ENCODE peak calls at places on chromosomes 11 and 22, in nine cellular contexts. C, Y, D, N, I, O, K, J and B are unnamed samples.

GRCh38 chr11:69915501-69916250 is 96.5 kb upstream of the FGF3 start:
- DNase-seq in N (peak), C (peak), J (peak), O (peak), K (peak), Y (peak), I (peak), D (peak), B (peak)

GRCh38 chr22:36924151-36924698 is 10.8 kb downstream of the CSF2RB start:
- DNase-seq in Y (no peak), C (no peak), D (no peak), N (no peak), J (no peak), O (no peak), I (no peak), K (no peak), B (no peak)

GRCh38 chr11:61560751-61561150 is 20.1 kb downstream of the SYT7 start:
- DNase-seq in O (no peak), D (no peak), Y (no peak), J (no peak), N (no peak), C (no peak), K (no peak), I (no peak), B (no peak)

GRCh38 chr11:47369676-47370075 is 8.7 kb downstream of the SPI1 start:
- DNase-seq in K (no peak), J (no peak), C (no peak), N (no peak), I (no peak), O (no peak), D (no peak), Y (no peak), B (no peak)

GRCh38 chr11:2468363-2469240 is 23.8 kb downstream of the KCNQ1 start:
- DNase-seq in K (no peak), Y (no peak), I (no peak), O (no peak), N (no peak), C (no peak), J (no peak), D (no peak), B (no peak)

GRCh38 chr11:68680541-68681231 is 3.7 kb upstream of the GAL start:
- DNase-seq in D (no peak), K (no peak), N (no peak), C (no peak), Y (no peak), J (no peak), O (no peak), I (no peak), B (no peak)

GRCh38 chr11:55707029-55707428 is 45.0 kb downstream of the OR4C6 start:
- DNase-seq in C (no peak), O (no peak), I (no peak), Y (no peak), N (no peak), J (peak), D (peak), K (peak), B (no peak)

GRCh38 chr11:119800619-119801018 is 71.6 kb upstream of the NECTIN1 start:
- DNase-seq in J (no peak), O (no peak), K (no peak), D (no peak), Y (no peak), N (no peak), C (no peak), I (no peak), B (no peak)

GRCh38 chr11:19753451-19754041 is 40.9 kb downstream of the NAV2 start:
- DNase-seq in D (peak), N (no peak), J (no peak), Y (no peak), C (no peak), I (peak), O (no peak), K (no peak), B (no peak)

GRCh38 chr11:69033431-69033830 is 15.3 kb upstream of the TPCN2 start:
- DNase-seq in D (no peak), C (no peak), J (no peak), K (no peak), Y (no peak), I (no peak), N (no peak), O (no peak), B (no peak)

GRCh38 chr11:6864436-6864835 is 1.6 kb downstream of the OR10A2 start:
- DNase-seq in I (no peak), J (no peak), D (no peak), N (no peak), K (no peak), C (no peak), Y (no peak), O (no peak), B (no peak)

GRCh38 chr11:130829801-130830562 is 86.3 kb downstream of the SNX19 start:
- DNase-seq in N (no peak), I (peak), J (no peak), O (no peak), Y (no peak), C (no peak), K (no peak), D (no peak), B (peak)

GRCh38 chr11:17692931-17693330 is 26.4 kb upstream of the MYOD1 start:
- DNase-seq in C (no peak), I (no peak), J (no peak), K (no peak), D (no peak), N (no peak), Y (no peak), O (no peak), B (no peak)

GRCh38 chr11:122979815-122980656 is 1.6 kb downstream of the BSX start:
- DNase-seq in N (no peak), K (no peak), C (no peak), O (no peak), D (no peak), I (no peak), J (no peak), Y (no peak), B (no peak)

GRCh38 chr22:20031732-20032406 is 11.0 kb downstream of the TANGO2 start:
- DNase-seq in Y (no peak), O (no peak), K (no peak), I (no peak), N (no peak), D (no peak), C (no peak), J (no peak), B (no peak)

GRCh38 chr11:126874276-126874675 is 126.3 kb downstream of the KIRREL3 start:
- DNase-seq in O (no peak), K (no peak), J (no peak), I (no peak), D (no peak), N (no peak), Y (no peak), C (no peak), B (no peak)

GRCh38 chr11:47979378-47980092 is 824 bp upstream of the PTPRJ start:
- DNase-seq in I (no peak), O (no peak), N (no peak), J (no peak), D (no peak), Y (no peak), C (no peak), K (peak), B (no peak)

GRCh38 chr11:115279831-115280761 is 224.1 kb downstream of the CADM1 start:
- DNase-seq in O (no peak), N (no peak), K (peak), J (no peak), Y (no peak), D (no peak), C (no peak), I (no peak), B (no peak)

GRCh38 chr11:65885231-65885630 is 3.0 kb downstream of the FIBP start:
- DNase-seq in J (no peak), D (no peak), N (no peak), I (no peak), C (no peak), O (no peak), K (no peak), Y (no peak), B (no peak)

GRCh38 chr11:77120571-77120970 is 7.5 kb upstream of the MYO7A start:
- DNase-seq in D (no peak), Y (no peak), O (no peak), I (no peak), C (no peak), K (no peak), J (no peak), N (no peak), B (no peak)

GRCh38 chr22:36252754-36253522 is at the start of gene APOL1:
- DNase-seq in I (peak), K (peak), Y (no peak), N (peak), C (peak), D (peak), J (no peak), O (no peak), B (peak)

GRCh38 chr22:29218758-29219408 is 13.2 kb downstream of the EMID1 start:
- DNase-seq in J (no peak), O (no peak), D (no peak), N (no peak), K (no peak), C (no peak), I (no peak), Y (no peak), B (no peak)

GRCh38 chr22:37880668-37881440 is 25.2 kb upstream of the MICALL1 start:
- DNase-seq in N (no peak), J (no peak), D (peak), I (no peak), C (no peak), K (peak), O (peak), Y (no peak), B (no peak)

GRCh38 chr11:131583823-131584222 is 213.4 kb downstream of the NTM start:
- DNase-seq in K (no peak), C (no peak), N (no peak), J (no peak), D (no peak), O (no peak), I (no peak), Y (no peak), B (no peak)

GRCh38 chr11:20258496-20258895 is 98.2 kb upstream of the DBX1 start:
- DNase-seq in I (no peak), J (no peak), C (no peak), N (no peak), K (no peak), O (no peak), D (no peak), Y (no peak), B (no peak)

GRCh38 chr11:89495951-89496350 is 4.8 kb upstream of the NOX4 start:
- DNase-seq in I (no peak), N (no peak), C (no peak), O (peak), K (peak), Y (no peak), D (peak), J (no peak), B (peak)

GRCh38 chr11:88175707-88176066 is 444 bp upstream of the RAB38 start:
- DNase-seq in O (no peak), N (no peak), D (no peak), C (no peak), K (no peak), Y (no peak), I (no peak), J (no peak), B (no peak)

GRCh38 chr11:57792870-57793269 is 31.3 kb downstream of the CTNND1 start:
- DNase-seq in D (no peak), Y (no peak), N (no peak), K (peak), J (no peak), O (no peak), C (no peak), I (no peak), B (no peak)

GRCh38 chr22:34669001-34669400 is 397.0 kb upstream of the ISX start:
- DNase-seq in J (no peak), D (peak), C (no peak), N (no peak), O (no peak), Y (no peak), K (no peak), I (no peak), B (no peak)

GRCh38 chr11:35419713-35420333 is 465 bp upstream of the SLC1A2 start:
- DNase-seq in C (no peak), I (no peak), D (peak), J (no peak), K (peak), N (no peak), Y (peak), O (no peak), B (no peak)

GRCh38 chr22:43408009-43408408 is 3.8 kb upstream of the MPPED1 start:
- DNase-seq in C (no peak), J (no peak), Y (no peak), O (no peak), I (no peak), K (no peak), D (no peak), N (no peak), B (no peak)

GRCh38 chr11:110091995-110092576 is 1.1 kb upstream of the ZC3H12C start:
- DNase-seq in D (peak), O (no peak), N (no peak), I (no peak), J (no peak), K (no peak), C (no peak), Y (peak), B (no peak)

GRCh38 chr11:105466582-105467228 is 143.2 kb upstream of the GRIA4 start:
- DNase-seq in Y (no peak), O (no peak), K (peak), D (no peak), C (no peak), I (no peak), N (no peak), J (peak), B (no peak)